ENCODE peak calls at places on chromosomes 13 and 19, in eight cellular contexts. P is psoas muscle, I is tibial artery, U is K562, B is cardiac muscle cell, K is IMR-90, X is mucosa of descending colon, F is ovary. O is an unnamed sample.

GRCh38 chr13:41263261-41263971 is at the start of gene MTRF1:
- DNase-seq in F (peak; percentile 77), B (peak; percentile 77), I (peak; percentile 85), X (peak; percentile 86), P (peak; percentile 88), U (peak; percentile 83), K (peak; percentile 69), O (peak; percentile 81)

GRCh38 chr19:14106840-14107239 is 10.7 kb downstream of the PRKACA start:
- DNase-seq in P (no peak), K (no peak), X (no peak), U (no peak), F (no peak), B (no peak), I (no peak), O (no peak)

GRCh38 chr13:44411841-44412240 is 38.2 kb downstream of the SERP2 start:
- DNase-seq in K (no peak), U (no peak), F (no peak), B (no peak), I (no peak), X (no peak), P (no peak), O (no peak)

GRCh38 chr13:29707876-29708543 is 112.5 kb upstream of the SLC7A1 start:
- DNase-seq in I (no peak), X (peak; percentile 50), K (peak; percentile 41), B (peak; percentile 60), P (no peak), F (no peak), U (peak; percentile 56), O (peak; percentile 82)

GRCh38 chr19:46036745-46037126 is 4.1 kb downstream of the IGFL4 start:
- DNase-seq in K (no peak), F (no peak), X (no peak), B (no peak), I (no peak), P (no peak), U (no peak), O (no peak)

GRCh38 chr13:94658926-94659649 is 53.3 kb downstream of the SOX21 start:
- DNase-seq in X (no peak), F (no peak), I (no peak), P (no peak), K (no peak), U (no peak), B (no peak), O (no peak)

GRCh38 chr19:54630784-54631183 is 500 bp downstream of the LILRB1 start:
- DNase-seq in X (no peak), B (no peak), F (no peak), K (no peak), P (no peak), I (no peak), U (no peak), O (no peak)

GRCh38 chr13:72643339-72643989 is 84.0 kb downstream of the MZT1 start:
- DNase-seq in P (no peak), I (no peak), F (no peak), X (no peak), K (peak; percentile 44), B (peak; percentile 47), U (peak; percentile 13), O (peak; percentile 73)

GRCh38 chr19:31096047-31096446 is 253.2 kb downstream of the TSHZ3 start:
- DNase-seq in U (peak; percentile 9), B (peak; percentile 59), F (no peak), X (no peak), I (no peak), K (no peak), P (no peak), O (no peak)

GRCh38 chr19:39472746-39473442 is 7.7 kb upstream of the TIMM50 start:
- DNase-seq in F (no peak), B (no peak), U (no peak), I (no peak), P (peak; percentile 51), X (no peak), K (no peak), O (no peak)

GRCh38 chr19:39474139-39474620 is 6.5 kb upstream of the TIMM50 start:
- DNase-seq in P (peak; percentile 82), F (peak; percentile 61), I (peak; percentile 73), B (peak; percentile 83), X (no peak), U (peak; percentile 72), K (peak; percentile 22), O (peak; percentile 86)

GRCh38 chr19:39471756-39472536 is 8.7 kb upstream of the TIMM50 start:
- DNase-seq in P (peak; percentile 12), K (no peak), U (no peak), X (no peak), I (no peak), B (no peak), F (no peak), O (no peak)

GRCh38 chr19:39475748-39476147 is 4.9 kb upstream of the TIMM50 start:
- DNase-seq in X (no peak), F (no peak), P (peak; percentile 32), B (no peak), I (no peak), K (no peak), U (no peak), O (no peak)

DNA sequence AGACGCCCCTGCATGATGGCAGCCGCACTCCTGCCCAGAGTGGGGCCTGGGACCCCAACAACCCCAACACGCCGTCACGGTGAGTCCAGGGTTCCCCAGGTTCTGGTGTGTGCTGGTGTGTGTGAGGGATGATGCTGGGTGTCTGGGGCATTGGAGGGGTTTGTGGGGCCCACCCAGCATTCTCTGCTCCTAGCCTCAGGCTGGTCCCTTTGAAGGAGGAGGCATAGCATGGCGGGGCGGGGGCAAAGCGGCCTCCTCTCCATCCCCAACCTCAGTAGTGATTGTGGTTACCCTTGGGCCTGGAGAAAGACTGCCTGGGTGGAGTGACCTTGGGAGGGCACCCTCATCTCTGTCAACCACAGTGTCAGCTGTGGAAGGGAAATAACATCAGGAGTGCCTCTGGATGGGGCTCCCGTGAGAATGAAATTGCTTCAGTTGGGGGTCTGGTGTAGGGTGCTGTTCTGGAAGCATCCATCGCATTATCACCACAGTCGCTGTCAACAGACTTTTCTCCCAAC is 7.1 kb upstream of the TIMM50 start:
- DNase-seq in F (no peak), P (peak; percentile 39), U (no peak), X (no peak), I (no peak), B (no peak), K (no peak), O (no peak)
- H3K36me3 ChIP-seq in F (no peaks in the 10 kb centered on the region), P (peaks cover 12% of the 10 kb centered on the region), U (peaks cover 83% of the 10 kb centered on the region), X (peaks cover 14% of the 10 kb centered on the region), I (peaks cover 76% of the 10 kb centered on the region), B (peaks cover 51% of the 10 kb centered on the region), K (peaks cover 78% of the 10 kb centered on the region), O (peaks cover 75% of the 10 kb centered on the region)

GRCh38 chr19:10848208-10848843 is at the start of gene C19orf38:
- DNase-seq in K (no peak), U (no peak), P (no peak), B (no peak), X (no peak), I (no peak), F (no peak), O (no peak)
- H3K4me3 ChIP-seq in K (no peak within 1 kb of the TSS), U (no peak within 1 kb of the TSS), P (no peak within 1 kb of the TSS), B (no peak within 1 kb of the TSS), X (no peak within 1 kb of the TSS), I (no peak within 1 kb of the TSS), F (no peak within 1 kb of the TSS), O (no peak within 1 kb of the TSS)

GRCh38 chr13:110430391-110431338 is 123.6 kb downstream of the COL4A2 start:
- DNase-seq in F (no peak), K (no peak), P (no peak), U (no peak), B (no peak), I (no peak), X (no peak), O (no peak)
- H3K36me3 ChIP-seq in F (no peaks in the 10 kb centered on the region), K (peaks cover 60% of the 10 kb centered on the region), P (no peaks in the 10 kb centered on the region), U (no peaks in the 10 kb centered on the region), B (peaks cover 21% of the 10 kb centered on the region), I (peaks cover 53% of the 10 kb centered on the region), X (no peaks in the 10 kb centered on the region), O (no peaks in the 10 kb centered on the region)

GRCh38 chr19:29745253-29745652 is 30.2 kb upstream of the C19orf12 start:
- DNase-seq in K (no peak), B (peak; percentile 16), P (no peak), F (no peak), X (no peak), U (peak; percentile 32), I (no peak), O (no peak)
- H3K4me3 ChIP-seq in K (no peak overlapping the region), B (no peak overlapping the region), P (no peak overlapping the region), F (no peak overlapping the region), X (no peak overlapping the region), U (no peak overlapping the region), I (no peak overlapping the region), O (no peak overlapping the region)

GRCh38 chr13:113630804-113631203 is 27.2 kb downstream of the ATP4B start:
- DNase-seq in U (no peak), X (no peak), P (peak; percentile 12), I (no peak), B (no peak), K (no peak), F (no peak), O (no peak)

GRCh38 chr13:113630296-113630695 is 27.7 kb downstream of the ATP4B start:
- DNase-seq in P (peak; percentile 24), K (no peak), F (peak; percentile 7), B (no peak), I (no peak), U (no peak), X (no peak), O (no peak)

GRCh38 chr13:113629814-113630213 is 28.2 kb downstream of the ATP4B start:
- DNase-seq in I (no peak), F (peak; percentile 11), B (no peak), P (no peak), U (no peak), X (no peak), K (no peak), O (no peak)

GRCh38 chr13:113632706-113633484 is 25.1 kb downstream of the ATP4B start:
- DNase-seq in F (no peak), P (peak; percentile 19), U (no peak), B (no peak), X (no peak), K (no peak), I (no peak), O (no peak)

DNA sequence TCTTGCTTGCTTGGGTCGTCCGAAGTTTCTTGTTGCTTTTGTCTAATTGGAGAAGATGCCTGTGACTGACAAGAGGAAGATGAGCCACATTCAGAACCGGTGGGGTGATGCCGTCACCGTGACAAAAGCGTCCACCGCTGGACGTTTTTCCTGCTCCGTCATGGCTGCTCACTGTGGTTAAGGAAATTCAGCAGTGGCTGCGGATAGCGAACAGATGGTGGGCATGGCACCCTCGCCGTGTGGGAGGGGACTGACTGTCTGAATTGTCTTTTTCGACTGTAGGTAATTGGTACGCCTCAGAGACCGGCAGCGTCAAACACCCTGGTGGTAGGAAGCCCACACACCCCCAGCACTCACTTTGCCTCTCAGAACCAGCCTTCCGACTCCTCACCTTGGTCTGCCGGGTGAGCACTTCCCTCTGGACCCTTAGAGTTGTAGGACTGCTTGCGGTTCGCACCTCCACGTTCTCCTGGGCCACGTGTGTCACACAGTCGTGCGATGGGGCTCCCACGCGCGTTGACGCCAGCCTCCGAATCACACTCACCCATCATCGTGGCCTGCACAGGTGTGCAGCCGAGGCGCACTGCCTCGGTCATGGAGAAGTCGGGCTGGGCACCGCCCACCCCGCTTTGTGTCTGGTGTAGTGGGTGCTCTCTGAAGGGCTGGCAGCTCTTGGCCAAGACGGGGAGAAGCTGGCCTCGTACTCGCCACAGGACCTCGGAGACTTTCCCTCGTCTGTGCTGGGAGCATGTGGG is 26.5 kb downstream of the ATP4B start:
- DNase-seq in U (no peak), F (no peak), B (no peak), P (peak; percentile 31), K (no peak), X (no peak), I (no peak), O (no peak)
- H3K36me3 ChIP-seq in U (peaks cover 95% of the 10 kb centered on the region), F (no peaks in the 10 kb centered on the region), B (peaks cover 17% of the 10 kb centered on the region), P (peaks cover 5% of the 10 kb centered on the region), K (peaks cover 59% of the 10 kb centered on the region), X (peaks cover 8% of the 10 kb centered on the region), I (peaks cover 9% of the 10 kb centered on the region), O (peaks cover 77% of the 10 kb centered on the region)

O was measured in BE2C.